ENCODE peak calls at places on chromosome 20, in eight cellular contexts. Z is transverse colon, R is tibial nerve, V is SK-N-SH, G is ovary, W is A549, B is HepG2, P is stomach. D is an unnamed sample.

GRCh38 chr20:44035924-44036323 is 121.3 kb downstream of the TOX2 start:
- DNase-seq in R (no peak), V (no peak), B (no peak), P (peak), Z (no peak), W (no peak), G (no peak), D (no peak)

GRCh38 chr20:9476637-9477036 is 37.8 kb upstream of the LAMP5 start:
- DNase-seq in P (no peak), G (no peak), W (no peak), B (no peak), V (no peak), R (no peak), Z (no peak), D (no peak)

GRCh38 chr20:24690408-24690807 is 221.0 kb downstream of the SYNDIG1 start:
- DNase-seq in G (no peak), W (no peak), P (no peak), V (no peak), R (no peak), B (no peak), Z (no peak), D (no peak)

GRCh38 chr20:61819921-61820825 is 245.5 kb downstream of the TAF4 start:
- DNase-seq in V (no peak), P (no peak), W (no peak), R (no peak), B (no peak), G (no peak), Z (no peak), D (no peak)

GRCh38 chr20:62949153-62949821 is 3.2 kb upstream of the SLC17A9 start:
- DNase-seq in B (no peak), V (no peak), R (no peak), G (no peak), W (no peak), P (no peak), Z (no peak), D (no peak)

GRCh38 chr20:57714409-57715267 is 4.8 kb upstream of the PMEPA1 start:
- DNase-seq in P (no peak), G (no peak), B (no peak), Z (no peak), W (peak), V (no peak), R (no peak), D (peak)

GRCh38 chr20:44401770-44402390 is 46.4 kb downstream of the HNF4A start:
- DNase-seq in V (no peak), P (no peak), B (no peak), G (no peak), W (no peak), R (no peak), Z (no peak), D (no peak)

GRCh38 chr20:14566505-14566904 is 229.1 kb upstream of the FLRT3 start:
- DNase-seq in Z (no peak), B (no peak), P (no peak), V (no peak), W (no peak), G (no peak), R (no peak), D (no peak)

GRCh38 chr20:15176929-15177328 is 839.5 kb upstream of the FLRT3 start:
- DNase-seq in W (no peak), R (no peak), G (no peak), B (no peak), Z (no peak), V (no peak), P (no peak), D (peak)

GRCh38 chr20:18428490-18429173 is 38.2 kb downstream of the DZANK1 start:
- DNase-seq in P (peak), W (no peak), V (no peak), Z (peak), B (peak), G (peak), R (no peak), D (no peak)

GRCh38 chr20:43507150-43508080 is at the start of gene L3MBTL1:
- DNase-seq in B (peak), W (peak), V (peak), P (peak), Z (peak), R (no peak), G (peak), D (peak)

GRCh38 chr20:53935353-53936084 is 134.9 kb downstream of the BCAS1 start:
- DNase-seq in W (no peak), R (no peak), Z (no peak), B (no peak), G (no peak), V (no peak), P (no peak), D (no peak)

GRCh38 chr20:44334306-44334705 is 2.5 kb upstream of the R3HDML start:
- DNase-seq in V (no peak), B (no peak), Z (no peak), R (no peak), W (no peak), G (no peak), P (no peak), D (no peak)

GRCh38 chr20:63044605-63045004 is 37.8 kb upstream of the BHLHE23 start:
- DNase-seq in Z (no peak), R (no peak), B (no peak), W (no peak), G (no peak), P (no peak), V (no peak), D (peak)

GRCh38 chr20:36919715-36920333 is 31.7 kb downstream of the SAMHD1 start:
- DNase-seq in R (no peak), P (no peak), G (no peak), B (peak), Z (no peak), V (peak), W (peak), D (no peak)

GRCh38 chr20:38520261-38520660 is 47.6 kb downstream of the RALGAPB start:
- DNase-seq in Z (no peak), P (no peak), W (no peak), G (no peak), R (no peak), V (no peak), B (no peak), D (no peak)

GRCh38 chr20:43752561-43753301 is 25.9 kb upstream of the GTSF1L start:
- DNase-seq in V (no peak), R (no peak), W (no peak), P (peak), G (no peak), B (no peak), Z (peak), D (peak)

GRCh38 chr20:3221398-3222226 is 12.3 kb downstream of the ITPA start:
- DNase-seq in B (no peak), Z (peak), W (no peak), P (peak), V (no peak), R (no peak), G (no peak), D (peak)

GRCh38 chr20:3223937-3224680 is 14.8 kb downstream of the ITPA start:
- DNase-seq in W (no peak), P (no peak), R (no peak), Z (no peak), B (no peak), G (no peak), V (no peak), D (no peak)

GRCh38 chr20:3226093-3226492 is 12.9 kb downstream of the SLC4A11 start:
- DNase-seq in Z (no peak), V (no peak), P (no peak), G (no peak), R (no peak), B (no peak), W (no peak), D (no peak)

GRCh38 chr20:3224681-3225421 is 14.1 kb downstream of the SLC4A11 start:
- DNase-seq in W (no peak), G (no peak), B (peak), P (no peak), R (no peak), Z (peak), V (no peak), D (no peak)

DNA sequence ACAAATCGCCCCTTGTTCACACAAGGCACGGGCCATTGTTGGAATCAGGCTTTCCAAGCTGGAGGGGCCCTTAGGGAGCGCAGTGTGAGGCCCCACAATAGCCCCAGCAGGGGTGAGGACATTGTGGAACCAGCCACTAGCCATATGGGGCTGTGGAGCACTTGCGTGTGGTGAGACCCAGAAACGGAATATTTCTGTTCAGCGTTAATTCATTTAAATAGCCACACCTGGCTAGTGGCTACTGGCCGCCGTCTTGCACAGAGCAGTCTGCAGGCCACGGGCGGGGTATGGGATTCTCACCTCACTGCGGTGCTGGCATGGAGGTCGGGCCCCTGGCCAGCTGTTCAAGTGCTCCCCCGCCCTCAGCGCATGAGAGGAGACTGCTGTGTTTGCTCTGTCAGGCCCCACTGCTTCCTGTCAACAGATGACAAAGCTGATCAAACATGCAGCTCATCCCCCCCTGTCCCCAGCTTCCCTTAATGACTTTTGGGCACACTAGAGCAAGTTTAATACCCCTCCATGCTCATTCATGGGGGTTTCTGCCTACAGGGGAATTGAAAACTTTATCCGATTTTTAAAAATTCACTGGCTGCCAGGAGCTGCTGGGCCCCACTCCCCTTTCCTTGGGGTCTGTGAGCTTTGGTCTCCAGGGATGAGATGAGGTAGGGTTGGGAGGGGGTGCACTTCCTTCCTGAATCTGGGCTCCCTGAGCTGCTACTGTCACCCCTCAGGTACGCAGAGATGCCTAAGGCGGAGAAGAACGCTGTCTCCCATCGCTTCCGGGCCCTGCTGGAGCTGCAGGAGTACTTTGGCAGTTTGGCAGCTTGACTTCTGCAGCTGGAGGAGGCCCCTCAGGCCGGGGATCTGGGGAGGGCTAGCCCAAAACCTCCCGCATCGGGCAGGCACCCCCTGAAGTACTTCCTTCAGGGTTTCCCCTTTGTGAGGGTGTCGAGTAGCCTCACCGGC is 13.6 kb downstream of the ITPA start:
- DNase-seq in Z (no peak), G (no peak), V (no peak), P (no peak), R (no peak), W (no peak), B (peak), D (no peak)
- TF ChIP-seq EP300 in Z (no peak), G (no peak), V (no peak), P (no peak), R (no peak), W (no peak), B (peak), D (no peak)

DNA sequence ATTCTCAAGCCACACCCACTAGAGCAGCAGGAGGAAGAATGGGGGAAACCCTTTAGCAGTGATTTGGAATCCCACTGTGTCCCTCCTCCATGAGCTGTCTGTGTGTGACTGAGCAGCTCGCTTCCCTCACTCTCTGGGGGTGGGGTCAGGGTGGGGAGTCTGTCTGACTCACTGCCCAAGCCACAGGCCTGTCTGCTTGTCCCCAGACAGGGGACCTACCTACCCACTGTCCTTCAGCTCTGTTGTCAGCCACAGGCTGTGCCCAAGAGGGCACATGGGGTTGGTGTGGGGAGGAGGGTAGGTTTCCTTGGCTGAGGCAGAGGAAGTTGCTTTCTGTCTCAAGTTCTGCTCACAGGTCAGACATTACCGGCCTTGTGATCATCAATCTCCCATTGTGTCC is 127.0 kb downstream of the MAFB start:
- DNase-seq in R (no peak), P (no peak), V (no peak), B (no peak), W (no peak), G (no peak), Z (peak), D (peak)
- TF ChIP-seq EP300 in R (no peak), P (no peak), V (no peak), B (no peak), W (no peak), G (no peak), Z (no peak), D (no peak)

DNA sequence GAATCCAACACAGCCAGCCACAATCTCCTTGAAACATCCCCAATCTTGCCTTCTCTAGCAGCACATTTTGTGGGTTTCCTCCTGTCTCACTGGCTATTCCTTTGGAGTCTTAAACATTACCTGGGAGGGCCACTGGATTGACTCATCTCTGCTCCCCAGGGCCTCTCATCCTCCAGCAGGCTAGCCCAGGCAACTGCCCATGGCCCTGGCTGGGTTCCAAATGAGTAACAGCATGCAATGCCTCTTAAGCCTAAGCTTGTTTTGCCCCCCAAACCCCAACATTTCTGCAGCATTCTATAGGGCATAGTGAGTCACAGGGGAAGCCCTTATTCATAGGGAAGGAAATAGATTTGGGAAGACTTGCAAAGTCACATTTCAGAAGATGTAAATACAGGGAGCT is 204.9 kb downstream of the FOXA2 start:
- DNase-seq in P (no peak), W (no peak), V (no peak), B (no peak), G (no peak), Z (no peak), R (no peak), D (no peak)
- TF ChIP-seq EP300 in P (no peak), W (no peak), V (no peak), B (no peak), G (no peak), Z (no peak), R (no peak), D (no peak)

GRCh38 chr20:48350291-48350988 is 477.4 kb downstream of the PREX1 start:
- DNase-seq in B (peak), G (no peak), V (peak), Z (no peak), W (no peak), P (no peak), R (no peak), D (no peak)
- TF ChIP-seq EP300 in B (no peak), G (no peak), V (no peak), Z (no peak), W (no peak), P (no peak), R (no peak), D (no peak)

GRCh38 chr20:50041238-50041915 is 58.6 kb downstream of the SNAI1 start:
- DNase-seq in W (no peak), B (no peak), G (no peak), V (no peak), Z (peak), P (no peak), R (no peak), D (no peak)
- TF ChIP-seq EP300 in W (no peak), B (no peak), G (no peak), V (no peak), Z (no peak), P (no peak), R (peak), D (no peak)

GRCh38 chr20:3890410-3890751 is 1.2 kb downstream of the PANK2 start:
- DNase-seq in V (no peak), B (peak), R (no peak), P (no peak), G (peak), W (peak), Z (no peak), D (no peak)

GRCh38 chr20:3890999-3891929 is 2.1 kb downstream of the PANK2 start:
- DNase-seq in P (no peak), V (no peak), W (no peak), G (peak), B (no peak), R (no peak), Z (no peak), D (no peak)

GRCh38 chr20:3887870-3888614 is 1.1 kb upstream of the PANK2 start:
- DNase-seq in P (no peak), G (peak), V (no peak), Z (peak), W (no peak), R (no peak), B (no peak), D (peak)

GRCh38 chr20:3888622-3889488 is at the start of gene PANK2:
- DNase-seq in W (peak), V (peak), B (peak), Z (peak), G (peak), P (peak), R (peak), D (peak)

DNA sequence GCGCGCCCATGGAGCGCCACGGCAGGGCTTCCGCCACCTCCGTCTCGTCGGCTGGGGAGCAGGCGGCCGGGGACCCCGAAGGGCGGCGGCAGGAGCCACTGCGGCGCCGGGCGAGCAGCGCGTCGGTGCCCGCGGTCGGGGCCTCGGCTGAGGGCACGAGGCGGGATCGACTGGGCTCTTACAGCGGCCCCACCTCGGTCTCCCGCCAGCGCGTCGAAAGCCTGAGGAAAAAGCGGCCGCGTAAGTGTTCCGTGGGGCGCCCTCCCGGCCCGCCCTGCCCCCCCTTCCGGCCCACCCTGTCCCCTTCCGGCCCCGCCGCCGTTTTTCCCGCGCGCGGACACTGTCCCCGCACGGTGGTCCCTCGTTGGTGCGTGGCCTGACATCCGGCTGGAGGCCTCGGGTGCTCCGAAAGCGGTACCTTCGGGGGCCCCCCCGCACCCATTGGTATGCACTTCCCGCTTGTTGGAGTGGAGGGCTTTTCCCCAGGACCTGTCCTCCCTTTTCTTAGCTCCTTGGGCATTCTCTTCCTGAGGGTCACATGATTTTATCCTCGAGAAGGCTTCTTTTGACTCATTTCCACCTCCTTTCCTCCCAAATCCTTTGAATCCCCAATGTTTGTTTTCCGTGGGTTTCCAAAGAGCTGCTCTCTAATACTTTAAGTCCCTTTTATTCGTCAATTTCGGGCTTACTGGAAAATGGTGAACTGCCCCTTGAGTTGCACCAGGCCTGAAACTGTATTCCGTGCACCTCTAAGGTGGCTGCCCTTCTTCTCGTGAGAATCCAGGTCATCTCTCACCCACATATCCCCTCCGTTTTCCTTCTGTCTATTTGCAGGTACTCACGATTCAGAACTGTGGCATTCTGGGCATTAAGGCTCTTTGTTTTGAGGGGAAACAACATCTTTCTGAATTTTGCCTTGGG is 562 bp downstream of the PANK2 start:
- DNase-seq in W (peak), B (peak), P (peak), G (peak), R (peak), V (peak), Z (peak), D (peak)
- TF ChIP-seq EP300 in W (no peak), B (no peak), P (no peak), G (no peak), R (no peak), V (no peak), Z (no peak), D (no peak)